ENCODE peak calls at places on chromosomes 11 and 22, in five cellular contexts. One of them, this sample, is unnamed.

GRCh38 chr11:61967924-61968757 is 707 bp upstream of the FTH1 start:
- DNase-seq in HFF-Myc: no peak
- DNase-seq in epithelial cell of esophagus: peak
- DNase-seq in right lobe of liver: peak
- DNase-seq in heart left ventricle: peak
- DNase-seq in this sample: peak

GRCh38 chr22:43497956-43498855 is 86.4 kb downstream of the MPPED1 start:
- DNase-seq in HFF-Myc: no peak
- DNase-seq in epithelial cell of esophagus: no peak
- DNase-seq in right lobe of liver: no peak
- DNase-seq in heart left ventricle: no peak
- DNase-seq in this sample: no peak

GRCh38 chr11:68146704-68147474 is 25.7 kb upstream of the CHKA start:
- DNase-seq in HFF-Myc: no peak
- DNase-seq in epithelial cell of esophagus: peak
- DNase-seq in right lobe of liver: peak
- DNase-seq in heart left ventricle: peak
- DNase-seq in this sample: no peak

GRCh38 chr22:39645532-39645931 is 75.0 kb downstream of the CACNA1I start:
- DNase-seq in HFF-Myc: no peak
- DNase-seq in epithelial cell of esophagus: no peak
- DNase-seq in right lobe of liver: no peak
- DNase-seq in heart left ventricle: no peak
- DNase-seq in this sample: no peak

GRCh38 chr11:32671051-32671450 is 87.4 kb downstream of the EIF3M start:
- DNase-seq in HFF-Myc: no peak
- DNase-seq in epithelial cell of esophagus: no peak
- DNase-seq in right lobe of liver: no peak
- DNase-seq in heart left ventricle: no peak
- DNase-seq in this sample: no peak

GRCh38 chr11:126578426-126578825 is 222.9 kb downstream of the ST3GAL4 start:
- DNase-seq in HFF-Myc: no peak
- DNase-seq in epithelial cell of esophagus: peak
- DNase-seq in right lobe of liver: no peak
- DNase-seq in heart left ventricle: no peak
- DNase-seq in this sample: no peak

GRCh38 chr11:119942583-119943338 is 195.2 kb downstream of the TRIM29 start:
- DNase-seq in HFF-Myc: no peak
- DNase-seq in epithelial cell of esophagus: no peak
- DNase-seq in right lobe of liver: no peak
- DNase-seq in heart left ventricle: no peak
- DNase-seq in this sample: no peak

GRCh38 chr22:43921361-43921760 is 2.2 kb upstream of the PNPLA3 start:
- DNase-seq in HFF-Myc: peak
- DNase-seq in epithelial cell of esophagus: peak
- DNase-seq in right lobe of liver: no peak
- DNase-seq in heart left ventricle: no peak
- DNase-seq in this sample: no peak

GRCh38 chr11:76662656-76663460 is 7.7 kb downstream of the LRRC32 start:
- DNase-seq in HFF-Myc: no peak
- DNase-seq in epithelial cell of esophagus: no peak
- DNase-seq in right lobe of liver: peak
- DNase-seq in heart left ventricle: peak
- DNase-seq in this sample: no peak

GRCh38 chr22:20456064-20456721 is 18.6 kb upstream of the SCARF2 start:
- DNase-seq in HFF-Myc: peak
- DNase-seq in epithelial cell of esophagus: peak
- DNase-seq in right lobe of liver: peak
- DNase-seq in heart left ventricle: peak
- DNase-seq in this sample: no peak

GRCh38 chr22:29912605-29913398 is 29.8 kb downstream of the MTMR3 start:
- DNase-seq in HFF-Myc: peak
- DNase-seq in epithelial cell of esophagus: peak
- DNase-seq in right lobe of liver: no peak
- DNase-seq in heart left ventricle: no peak
- DNase-seq in this sample: no peak

GRCh38 chr11:113684558-113684957 is 21.6 kb downstream of the TMPRSS5 start:
- DNase-seq in HFF-Myc: no peak
- DNase-seq in epithelial cell of esophagus: no peak
- DNase-seq in right lobe of liver: no peak
- DNase-seq in heart left ventricle: no peak
- DNase-seq in this sample: no peak

GRCh38 chr11:330694-331314 is 10.1 kb upstream of the IFITM3 start:
- DNase-seq in HFF-Myc: no peak
- DNase-seq in epithelial cell of esophagus: no peak
- DNase-seq in right lobe of liver: peak
- DNase-seq in heart left ventricle: no peak
- DNase-seq in this sample: peak

GRCh38 chr11:112837162-112837826 is 123.9 kb upstream of the NCAM1 start:
- DNase-seq in HFF-Myc: no peak
- DNase-seq in epithelial cell of esophagus: no peak
- DNase-seq in right lobe of liver: peak
- DNase-seq in heart left ventricle: peak
- DNase-seq in this sample: no peak

GRCh38 chr22:19085233-19086043 is 36.8 kb downstream of the DGCR2 start:
- DNase-seq in HFF-Myc: no peak
- DNase-seq in epithelial cell of esophagus: peak
- DNase-seq in right lobe of liver: peak
- DNase-seq in heart left ventricle: no peak
- DNase-seq in this sample: peak
- TF ChIP-seq CTCF in HFF-Myc: peak
- TF ChIP-seq CTCF in epithelial cell of esophagus: peak
- TF ChIP-seq CTCF in right lobe of liver: peak
- TF ChIP-seq CTCF in heart left ventricle: peak
- TF ChIP-seq CTCF in this sample: peak

GRCh38 chr22:41914611-41915034 is 251 bp downstream of the SHISA8 start:
- DNase-seq in HFF-Myc: no peak
- DNase-seq in epithelial cell of esophagus: no peak
- DNase-seq in right lobe of liver: no peak
- DNase-seq in heart left ventricle: no peak
- DNase-seq in this sample: no peak
- H3K4me3 ChIP-seq in HFF-Myc: no peak
- H3K4me3 ChIP-seq in epithelial cell of esophagus: no peak
- H3K4me3 ChIP-seq in right lobe of liver: no peak
- H3K4me3 ChIP-seq in heart left ventricle: peak
- H3K4me3 ChIP-seq in this sample: peak

DNA sequence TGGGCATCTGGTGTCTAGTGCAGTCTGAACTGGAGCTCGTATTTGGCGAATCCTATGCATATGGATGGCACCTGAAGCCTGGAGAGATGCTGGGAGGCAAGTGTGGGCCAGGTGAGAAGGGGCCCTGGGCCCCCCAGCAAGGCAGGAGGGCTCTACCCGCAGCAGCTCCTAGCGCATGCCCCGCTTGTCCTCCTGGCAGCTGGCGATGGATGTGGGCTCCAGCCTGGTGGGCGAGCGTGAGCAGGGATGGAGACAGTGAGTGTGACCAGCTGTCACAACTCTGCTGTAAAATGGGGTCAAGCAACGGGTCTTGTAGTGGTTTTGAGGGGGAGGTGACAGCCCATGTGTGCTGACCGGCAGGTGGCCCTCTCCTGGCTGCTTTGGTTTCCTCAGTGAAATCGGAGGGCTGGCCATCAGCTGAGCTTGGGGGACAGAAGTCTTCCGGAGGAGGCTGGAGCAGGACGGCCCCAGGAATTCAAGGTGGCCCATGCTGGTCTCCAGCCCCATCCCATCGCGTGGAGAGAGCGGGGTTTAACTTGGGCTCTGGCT is 12.0 kb downstream of the FRMD8 start:
- DNase-seq in HFF-Myc: no peak
- DNase-seq in epithelial cell of esophagus: no peak
- DNase-seq in right lobe of liver: no peak
- DNase-seq in heart left ventricle: no peak
- DNase-seq in this sample: no peak
- TF ChIP-seq CTCF in HFF-Myc: no peak
- TF ChIP-seq CTCF in epithelial cell of esophagus: no peak
- TF ChIP-seq CTCF in right lobe of liver: no peak
- TF ChIP-seq CTCF in heart left ventricle: no peak
- TF ChIP-seq CTCF in this sample: no peak

DNA sequence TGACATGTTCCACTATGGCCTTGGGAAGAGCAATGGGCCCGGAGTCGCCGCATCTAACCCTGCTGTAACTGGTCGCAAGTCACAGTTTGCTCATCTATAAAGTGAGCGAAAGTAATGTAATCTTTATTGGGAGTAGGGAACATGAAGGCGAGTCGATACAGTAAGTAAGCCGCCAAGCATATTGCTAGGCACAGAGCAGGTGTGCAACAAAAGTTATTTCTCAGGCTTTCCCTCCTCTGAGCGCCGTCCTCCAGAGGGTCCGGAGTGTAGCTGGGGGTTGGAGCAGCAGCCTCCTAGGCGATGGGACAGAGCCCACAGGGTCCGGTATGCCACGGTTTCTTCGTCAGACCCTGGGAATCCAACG is 343 bp upstream of the SPON1 start:
- DNase-seq in HFF-Myc: no peak
- DNase-seq in epithelial cell of esophagus: no peak
- DNase-seq in right lobe of liver: no peak
- DNase-seq in heart left ventricle: no peak
- DNase-seq in this sample: no peak
- H3K4me3 ChIP-seq in HFF-Myc: no peak
- H3K4me3 ChIP-seq in epithelial cell of esophagus: no peak
- H3K4me3 ChIP-seq in right lobe of liver: no peak
- H3K4me3 ChIP-seq in heart left ventricle: peak
- H3K4me3 ChIP-seq in this sample: no peak

DNA sequence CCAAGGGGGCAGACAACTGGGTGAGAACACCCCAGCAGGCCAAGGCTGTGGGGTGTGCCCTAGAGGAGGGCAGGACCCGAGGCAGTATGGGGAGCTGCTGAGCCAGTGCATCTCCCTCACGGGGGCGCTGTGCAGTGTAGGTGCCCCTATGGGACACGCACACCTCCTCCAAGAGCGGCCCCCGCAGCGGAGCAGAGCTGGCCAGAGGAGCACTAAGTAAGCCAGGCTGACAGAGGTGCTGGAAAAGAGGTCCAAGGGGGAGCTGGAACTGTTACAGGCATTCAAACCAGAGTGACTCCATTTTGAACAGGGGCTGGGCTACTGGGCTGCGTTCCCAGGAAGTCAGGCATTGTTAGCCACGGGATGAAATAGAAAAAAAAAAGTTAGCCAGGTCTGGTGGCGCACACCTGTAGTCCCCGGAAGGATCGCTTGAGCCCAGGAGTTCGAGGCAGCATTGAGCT is 41.8 kb downstream of the TST start:
- DNase-seq in HFF-Myc: no peak
- DNase-seq in epithelial cell of esophagus: no peak
- DNase-seq in right lobe of liver: peak
- DNase-seq in heart left ventricle: peak
- DNase-seq in this sample: peak
- TF ChIP-seq CTCF in HFF-Myc: peak
- TF ChIP-seq CTCF in epithelial cell of esophagus: peak
- TF ChIP-seq CTCF in right lobe of liver: peak
- TF ChIP-seq CTCF in heart left ventricle: peak
- TF ChIP-seq CTCF in this sample: peak

GRCh38 chr11:128157423-128158298 is 429.7 kb downstream of the ETS1 start:
- DNase-seq in HFF-Myc: peak
- DNase-seq in epithelial cell of esophagus: peak
- DNase-seq in right lobe of liver: no peak
- DNase-seq in heart left ventricle: no peak
- DNase-seq in this sample: peak
- H3K4me3 ChIP-seq in HFF-Myc: no peak
- H3K4me3 ChIP-seq in epithelial cell of esophagus: no peak
- H3K4me3 ChIP-seq in right lobe of liver: no peak
- H3K4me3 ChIP-seq in heart left ventricle: no peak
- H3K4me3 ChIP-seq in this sample: no peak

DNA sequence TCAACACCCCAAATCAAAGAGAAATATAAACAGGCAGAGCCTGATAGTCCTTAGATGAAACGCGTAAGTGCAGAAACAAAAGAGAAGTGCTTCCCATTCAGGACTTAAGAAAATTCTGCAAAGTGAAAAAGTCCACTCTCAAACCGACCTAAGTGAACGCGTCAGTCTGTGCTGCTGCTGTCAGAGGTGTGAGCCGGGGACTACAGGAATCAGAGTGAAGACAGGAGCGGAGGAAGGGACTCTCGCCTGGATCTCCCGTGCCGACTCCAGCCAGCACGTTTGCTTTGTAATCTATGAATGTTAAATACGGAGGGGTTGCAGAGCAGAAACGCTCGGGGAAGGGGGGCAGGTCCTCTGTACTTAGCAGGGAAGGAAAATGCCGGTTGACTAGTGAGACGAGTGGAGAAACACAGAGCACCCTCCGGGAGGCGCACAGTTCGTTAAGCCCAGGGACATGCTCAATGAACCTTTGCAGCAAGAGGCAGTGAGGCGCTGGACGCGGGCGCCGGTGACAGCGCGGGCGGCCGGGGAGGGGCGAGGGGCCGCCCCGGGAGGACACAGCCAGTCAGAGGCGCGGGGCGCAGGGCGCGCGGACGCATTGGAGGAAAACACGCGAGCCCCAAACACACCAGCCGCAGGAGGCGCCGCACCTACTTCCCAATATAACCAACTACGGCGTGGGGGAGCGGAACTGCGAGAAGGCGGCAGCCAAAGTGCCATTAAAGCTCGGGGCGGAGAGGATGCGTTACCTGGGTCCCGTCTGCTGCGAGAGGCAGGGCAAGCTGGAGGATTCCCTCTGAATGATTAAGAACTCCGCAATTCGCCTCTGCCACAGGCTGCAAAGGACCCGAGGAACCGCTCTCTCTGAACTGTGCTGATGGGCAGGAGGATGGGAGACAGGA is at the start of gene CNTN5:
- DNase-seq in HFF-Myc: no peak
- DNase-seq in epithelial cell of esophagus: peak
- DNase-seq in right lobe of liver: no peak
- DNase-seq in heart left ventricle: peak
- DNase-seq in this sample: no peak
- TF ChIP-seq CTCF in HFF-Myc: no peak
- TF ChIP-seq CTCF in epithelial cell of esophagus: peak
- TF ChIP-seq CTCF in right lobe of liver: no peak
- TF ChIP-seq CTCF in heart left ventricle: peak
- TF ChIP-seq CTCF in this sample: no peak

GRCh38 chr11:73384531-73384870 is 8.3 kb downstream of the RELT start:
- DNase-seq in HFF-Myc: no peak
- DNase-seq in epithelial cell of esophagus: no peak
- DNase-seq in right lobe of liver: no peak
- DNase-seq in heart left ventricle: no peak
- DNase-seq in this sample: no peak
- H3K4me3 ChIP-seq in HFF-Myc: no peak
- H3K4me3 ChIP-seq in epithelial cell of esophagus: no peak
- H3K4me3 ChIP-seq in right lobe of liver: no peak
- H3K4me3 ChIP-seq in heart left ventricle: no peak
- H3K4me3 ChIP-seq in this sample: no peak

DNA sequence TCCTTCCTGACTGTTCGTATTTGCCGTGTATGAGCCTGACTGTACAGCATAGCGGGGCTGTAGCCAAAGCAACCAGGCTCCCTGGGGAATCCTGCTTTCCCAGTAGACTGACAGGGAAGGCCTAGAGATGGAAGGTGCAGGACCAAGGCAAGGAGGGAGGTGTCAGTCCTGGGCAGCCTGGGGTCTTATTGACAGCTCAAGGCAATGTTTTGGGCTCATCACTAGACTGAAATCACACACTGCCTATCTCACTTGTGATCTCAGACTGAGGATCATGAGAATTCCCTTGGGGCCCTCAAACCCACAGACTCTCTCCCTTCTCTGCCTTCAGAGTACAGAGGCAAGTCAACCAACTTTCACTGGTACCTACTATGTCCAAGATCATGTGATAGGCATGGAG is 346.9 kb upstream of the NARS2 start:
- DNase-seq in HFF-Myc: no peak
- DNase-seq in epithelial cell of esophagus: no peak
- DNase-seq in right lobe of liver: no peak
- DNase-seq in heart left ventricle: no peak
- DNase-seq in this sample: no peak
- TF ChIP-seq CTCF in HFF-Myc: no peak
- TF ChIP-seq CTCF in epithelial cell of esophagus: no peak
- TF ChIP-seq CTCF in right lobe of liver: no peak
- TF ChIP-seq CTCF in heart left ventricle: no peak
- TF ChIP-seq CTCF in this sample: no peak